ENCODE peak calls at places on chromosomes 16 and 17, in five cellular contexts. V is suprapubic skin, S is heart right ventricle, T is astrocyte of the spinal cord, G is fibroblast of lung. I is an unnamed sample.
A peak's percentile ranks its signal among the peaks of the same experiment; 100 is the strongest.

GRCh38 chr16:30551781-30552180 is 6.4 kb downstream of the ZNF764 start:
- DNase-seq in V (no peak), S (no peak), T (no peak), G (no peak), I (no peak)

GRCh38 chr17:80878876-80879722 is 112.5 kb upstream of the CHMP6 start:
- DNase-seq in V (no peak), S (no peak), T (no peak), G (no peak), I (no peak)

GRCh38 chr17:73423159-73423715 is 111.4 kb upstream of the CDC42EP4 start:
- DNase-seq in V (no peak), S (no peak), T (no peak), G (no peak), I (no peak)

GRCh38 chr17:35313875-35314409 is 59.5 kb downstream of the SLFN11 start:
- DNase-seq in V (no peak), S (peak; percentile 79), T (no peak), G (no peak), I (peak; percentile 26)

GRCh38 chr17:18928726-18929125 is 23.2 kb upstream of the SLC5A10 start:
- DNase-seq in V (no peak), S (no peak), T (no peak), G (no peak), I (no peak)

GRCh38 chr17:77736721-77737120 is 221.8 kb upstream of the TNRC6C start:
- DNase-seq in V (peak; percentile 52), S (no peak), T (no peak), G (no peak), I (no peak)

GRCh38 chr17:73856585-73856984 is 212.3 kb upstream of the SDK2 start:
- DNase-seq in V (no peak), S (no peak), T (no peak), G (no peak), I (no peak)

GRCh38 chr17:73646409-73647305 is 2.4 kb upstream of the SDK2 start:
- DNase-seq in V (peak; percentile 58), S (no peak), T (no peak), G (peak; percentile 18), I (no peak)

GRCh38 chr17:7374353-7374752 is 6.5 kb upstream of the TNK1 start:
- DNase-seq in V (no peak), S (no peak), T (no peak), G (no peak), I (no peak)

GRCh38 chr16:4340443-4340842 is 10.7 kb downstream of the PAM16 start:
- DNase-seq in V (no peak), S (no peak), T (no peak), G (no peak), I (no peak)

GRCh38 chr17:46769531-46770438 is 48.7 kb downstream of the WNT3 start:
- DNase-seq in V (peak; percentile 76), S (no peak), T (no peak), G (no peak), I (no peak)

GRCh38 chr17:2755941-2756724 is 6.7 kb upstream of the CCDC92B start:
- DNase-seq in V (no peak), S (no peak), T (no peak), G (no peak), I (no peak)

GRCh38 chr17:32161506-32162365 is 19.4 kb downstream of the RHOT1 start:
- DNase-seq in V (no peak), S (no peak), T (peak; percentile 88), G (peak; percentile 91), I (peak; percentile 23)

GRCh38 chr17:3610523-3610922 is 1.3 kb upstream of the TRPV1 start:
- DNase-seq in V (no peak), S (no peak), T (no peak), G (no peak), I (no peak)

GRCh38 chr17:73595068-73595865 is 49.0 kb downstream of the SDK2 start:
- DNase-seq in V (no peak), S (peak; percentile 54), T (no peak), G (peak; percentile 40), I (peak; percentile 24)

GRCh38 chr16:78478267-78478821 is 378.9 kb downstream of the WWOX start:
- DNase-seq in V (no peak), S (no peak), T (no peak), G (no peak), I (peak; percentile 6)

GRCh38 chr17:4508207-4508606 is 9.5 kb downstream of the SPNS2 start:
- DNase-seq in V (no peak), S (no peak), T (no peak), G (no peak), I (no peak)

GRCh38 chr17:65794572-65794971 is 233.1 kb upstream of the AXIN2 start:
- DNase-seq in V (no peak), S (no peak), T (peak; percentile 20), G (peak; percentile 36), I (peak; percentile 65)

GRCh38 chr16:85238233-85238647 is 126.0 kb upstream of the CIBAR2 start:
- DNase-seq in V (no peak), S (peak; percentile 58), T (peak; percentile 92), G (peak; percentile 97), I (no peak)

GRCh38 chr17:66733759-66734158 is 101.2 kb upstream of the CACNG5 start:
- DNase-seq in V (no peak), S (no peak), T (no peak), G (no peak), I (no peak)

GRCh38 chr17:349666-350065 is 2.9 kb downstream of the RPH3AL start:
- DNase-seq in V (no peak), S (no peak), T (no peak), G (no peak), I (peak; percentile 39)

GRCh38 chr16:11380836-11381235 is 35.6 kb downstream of the RMI2 start:
- DNase-seq in V (no peak), S (no peak), T (no peak), G (no peak), I (no peak)

GRCh38 chr17:7404737-7405412 is 978 bp upstream of the TMEM256 start:
- DNase-seq in V (peak; percentile 90), S (peak; percentile 73), T (no peak), G (no peak), I (no peak)

GRCh38 chr17:29215717-29216116 is 30.9 kb upstream of the CRYBA1 start:
- DNase-seq in V (no peak), S (no peak), T (peak; percentile 45), G (peak; percentile 41), I (peak; percentile 90)

GRCh38 chr17:35808962-35809854 is at the start of gene TAF15:
- DNase-seq in V (peak; percentile 98), S (peak; percentile 94), T (peak; percentile 100), G (peak; percentile 99), I (peak; percentile 99)

GRCh38 chr16:48963901-48964615 is 317.6 kb downstream of the CBLN1 start:
- DNase-seq in V (no peak), S (no peak), T (peak; percentile 86), G (peak; percentile 78), I (peak; percentile 45)

GRCh38 chr16:68228652-68229051 is 7.3 kb downstream of the ESRP2 start:
- DNase-seq in V (no peak), S (no peak), T (no peak), G (no peak), I (no peak)

GRCh38 chr17:79315282-79316106 is 240.9 kb downstream of the ENGASE start:
- DNase-seq in V (no peak), S (no peak), T (no peak), G (no peak), I (no peak)

GRCh38 chr16:722835-723633 is 2.1 kb downstream of the ANTKMT start:
- DNase-seq in V (no peak), S (peak; percentile 14), T (no peak), G (no peak), I (no peak)

GRCh38 chr16:719815-720506 is 985 bp upstream of the ANTKMT start:
- DNase-seq in V (no peak), S (no peak), T (no peak), G (no peak), I (peak; percentile 44)

GRCh38 chr16:720507-720989 is 398 bp upstream of the ANTKMT start:
- DNase-seq in V (no peak), S (no peak), T (peak; percentile 69), G (peak; percentile 59), I (peak; percentile 53)

GRCh38 chr16:721765-722481 is 977 bp downstream of the ANTKMT start:
- DNase-seq in V (no peak), S (peak; percentile 24), T (no peak), G (no peak), I (no peak)

DNA sequence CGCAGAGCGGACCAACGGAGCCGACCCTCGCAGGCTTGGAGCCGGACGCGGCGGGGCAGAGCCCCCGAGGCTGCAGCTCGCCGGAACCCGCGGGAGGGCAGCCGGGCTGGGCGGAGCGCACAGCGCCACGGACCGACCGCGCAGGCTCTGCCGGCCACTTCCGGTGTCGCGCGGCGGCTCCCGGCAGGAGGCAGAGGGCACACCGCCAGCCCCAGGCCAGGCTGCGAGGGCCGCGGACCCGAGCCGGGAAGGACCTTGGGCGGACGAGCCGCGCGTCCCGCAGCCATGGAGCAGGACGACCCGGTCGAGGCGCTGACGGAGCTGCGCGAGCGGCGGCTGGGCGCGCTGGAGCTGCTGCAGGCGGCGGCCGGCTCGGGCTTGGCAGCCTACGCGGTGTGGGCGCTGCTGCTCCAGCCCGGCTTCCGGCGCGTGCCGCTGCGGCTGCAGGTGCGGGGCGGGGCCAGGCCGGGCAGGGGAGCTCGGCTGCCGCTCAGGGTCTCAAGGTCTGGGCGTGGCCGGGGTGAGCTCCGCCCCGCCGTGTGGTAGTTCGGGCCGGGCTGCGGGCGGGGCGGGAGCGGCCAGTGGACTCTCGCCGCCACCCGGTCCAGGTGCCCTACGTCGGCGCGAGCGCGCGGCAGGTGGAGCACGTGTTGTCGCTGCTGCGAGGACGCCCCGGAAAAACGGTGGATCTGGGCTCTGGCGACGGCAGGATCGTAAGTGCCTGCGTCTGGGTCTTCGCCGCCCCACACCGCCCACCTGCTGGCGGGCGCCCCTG is at the start of gene ANTKMT:
- DNase-seq in V (no peak), S (peak; percentile 82), T (peak; percentile 65), G (peak; percentile 68), I (peak; percentile 82)
- TF ChIP-seq CTCF in V (no peak), S (no peak), T (no peak), G (no peak), I (no peak)

DNA sequence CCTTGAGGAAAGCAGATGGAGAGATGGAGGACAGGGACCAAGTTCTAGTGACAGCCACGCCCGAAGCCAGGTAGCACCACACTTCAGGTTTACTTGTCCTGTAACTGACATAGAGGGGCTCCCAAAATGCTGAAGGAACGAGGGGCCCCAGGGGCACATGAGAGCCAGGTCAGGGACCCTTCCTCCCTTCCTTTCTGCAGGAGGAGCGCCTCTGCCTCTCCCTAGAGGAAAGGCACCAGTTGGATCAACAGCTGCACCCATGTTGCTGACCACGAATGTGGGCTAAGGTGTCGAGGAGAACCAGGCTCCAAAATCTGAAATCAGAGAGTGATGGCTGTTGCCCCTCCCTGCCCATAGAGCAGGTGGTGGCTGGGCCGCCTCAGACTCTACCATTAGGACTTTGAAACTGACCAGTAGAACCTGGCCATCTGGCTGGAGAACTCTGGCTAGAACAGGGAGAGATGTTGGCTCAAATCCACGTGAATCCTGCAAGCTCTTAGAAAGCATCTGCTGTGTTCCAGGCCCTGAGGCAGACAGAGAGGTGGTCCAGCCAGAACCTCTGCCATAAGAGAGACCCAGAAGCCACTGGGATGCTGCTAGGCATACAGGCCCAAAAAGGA is 218.8 kb downstream of the KATNIP start:
- DNase-seq in V (no peak), S (no peak), T (peak; percentile 29), G (no peak), I (no peak)
- TF ChIP-seq CTCF in V (no peak), S (no peak), T (no peak), G (no peak), I (no peak)

GRCh38 chr17:38871247-38871991 is 1.6 kb downstream of the LASP1 start:
- DNase-seq in V (no peak), S (no peak), T (peak; percentile 75), G (peak; percentile 83), I (peak; percentile 87)
- TF ChIP-seq CTCF in V (no peak), S (no peak), T (peak; percentile 16), G (no peak), I (no peak)

GRCh38 chr16:81094771-81095251 is 1.4 kb downstream of the GCSH start:
- DNase-seq in V (no peak), S (no peak), T (peak; percentile 22), G (peak; percentile 64), I (peak; percentile 17)

GRCh38 chr16:81088836-81089235 is 7.4 kb downstream of the GCSH start:
- DNase-seq in V (no peak), S (no peak), T (no peak), G (no peak), I (no peak)
- TF ChIP-seq CTCF in V (no peak), S (no peak), T (no peak), G (no peak), I (no peak)